ENCODE peak calls at places on chromosomes 11 and 22, in four cellular contexts. E, X, U and T are unnamed samples.

GRCh38 chr11:22860241-22860640 is at the start of gene CCDC179:
- DNase-seq in E (no peak), X (no peak), U (no peak), T (no peak)

GRCh38 chr11:3177931-3178330 is 12.8 kb upstream of the OSBPL5 start:
- DNase-seq in E (no peak), X (no peak), U (peak; percentile 68), T (no peak)

GRCh38 chr11:103091024-103091423 is 936 bp downstream of the DCUN1D5 start:
- DNase-seq in E (peak; percentile 61), X (peak; percentile 14), U (peak; percentile 54), T (peak; percentile 16)

GRCh38 chr11:60908803-60909202 is 2.4 kb upstream of the PRPF19 start:
- DNase-seq in E (no peak), X (no peak), U (no peak), T (no peak)

GRCh38 chr11:62805991-62806441 is 776 bp upstream of the NXF1 start:
- DNase-seq in E (peak; percentile 47), X (no peak), U (peak; percentile 45), T (peak; percentile 60)

GRCh38 chr11:23236846-23237550 is 376.7 kb upstream of the CCDC179 start:
- DNase-seq in E (no peak), X (no peak), U (peak; percentile 67), T (no peak)

GRCh38 chr11:126465573-126466287 is 110.2 kb downstream of the ST3GAL4 start:
- DNase-seq in E (no peak), X (no peak), U (peak; percentile 40), T (no peak)

GRCh38 chr11:69295995-69296889 is 2.3 kb downstream of the MYEOV start:
- DNase-seq in E (no peak), X (peak; percentile 63), U (peak; percentile 92), T (no peak)

GRCh38 chr11:125626381-125626950 is 1.5 kb downstream of the CHEK1 start:
- DNase-seq in E (peak; percentile 93), X (no peak), U (peak; percentile 72), T (no peak)

GRCh38 chr22:50035976-50036375 is 22.1 kb downstream of the TTLL8 start:
- DNase-seq in E (no peak), X (no peak), U (no peak), T (no peak)

GRCh38 chr11:112400615-112401014 is 140.0 kb upstream of the PLET1 start:
- DNase-seq in E (no peak), X (no peak), U (no peak), T (no peak)

GRCh38 chr11:79456501-79456900 is 15.7 kb upstream of the TENM4 start:
- DNase-seq in E (no peak), X (no peak), U (no peak), T (no peak)

GRCh38 chr11:11946180-11946579 is 62.2 kb downstream of the DKK3 start:
- DNase-seq in E (no peak), X (no peak), U (peak; percentile 79), T (no peak)

GRCh38 chr11:11947825-11948224 is 60.6 kb downstream of the DKK3 start:
- DNase-seq in E (no peak), X (no peak), U (no peak), T (no peak)

GRCh38 chr11:11946878-11947277 is 61.5 kb downstream of the DKK3 start:
- DNase-seq in E (no peak), X (no peak), U (no peak), T (no peak)

GRCh38 chr11:11942668-11943067 is 65.8 kb downstream of the DKK3 start:
- DNase-seq in E (no peak), X (no peak), U (no peak), T (no peak)

GRCh38 chr11:11944444-11944843 is 64.0 kb downstream of the DKK3 start:
- DNase-seq in E (no peak), X (no peak), U (peak; percentile 16), T (no peak)
- TF ChIP-seq EZH2phosphoT487 in E (no peak), X (no peak), U (no peak), T (no peak)

DNA sequence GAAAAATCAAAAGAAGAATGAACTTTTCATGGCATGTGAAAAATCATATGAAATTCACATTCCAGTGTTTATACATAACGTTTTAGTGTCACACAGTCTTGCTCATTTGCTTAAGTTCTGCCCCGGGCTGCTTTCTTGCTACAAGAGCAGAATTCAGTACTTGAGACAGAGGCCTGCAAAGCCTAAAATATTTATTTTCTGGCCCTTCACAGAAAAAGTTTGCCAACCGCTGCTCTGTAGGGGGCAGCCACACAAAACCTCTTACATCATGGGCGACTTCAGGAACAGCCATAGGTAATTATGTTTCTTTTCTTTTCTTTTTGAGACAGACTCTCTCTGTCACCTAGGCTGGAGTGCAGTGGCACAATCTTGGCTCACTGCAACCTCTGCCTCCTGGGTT is 1.0 kb upstream of the ATG2A start:
- DNase-seq in E (peak; percentile 43), X (peak; percentile 67), U (peak; percentile 89), T (peak; percentile 33)
- TF ChIP-seq EZH2phosphoT487 in E (no peak), X (no peak), U (no peak), T (no peak)

GRCh38 chr22:43238526-43239006 is 51.6 kb upstream of the TTLL12 start:
- DNase-seq in E (no peak), X (no peak), U (no peak), T (no peak)
- TF ChIP-seq EZH2phosphoT487 in E (no peak), X (no peak), U (no peak), T (no peak)

DNA sequence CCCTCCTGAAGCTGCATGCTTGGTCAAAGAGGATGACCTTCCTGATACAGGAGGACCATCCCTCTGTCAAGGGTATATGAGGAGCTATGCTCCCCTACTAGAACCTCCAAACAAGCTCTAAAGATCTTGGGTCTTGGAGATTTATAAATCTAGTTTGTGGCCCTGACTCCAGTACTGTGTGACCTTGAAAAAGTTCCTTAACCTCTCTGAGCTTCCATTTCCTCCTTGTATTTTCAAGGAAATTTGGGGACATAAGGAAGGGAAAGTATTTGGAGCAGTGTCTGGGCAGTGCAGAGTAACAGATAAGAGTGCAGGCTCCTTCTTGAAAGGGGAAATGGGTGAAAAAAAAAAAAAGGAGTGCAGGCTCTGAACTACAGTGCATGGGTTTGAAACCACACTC is 45.9 kb downstream of the CHRDL2 start:
- DNase-seq in E (no peak), X (no peak), U (no peak), T (no peak)
- TF ChIP-seq EZH2phosphoT487 in E (no peak), X (no peak), U (no peak), T (no peak)

GRCh38 chr22:39317084-39317755 is 2.2 kb downstream of the RPL3 start:
- DNase-seq in E (no peak), X (no peak), U (peak; percentile 55), T (no peak)
- TF ChIP-seq EZH2phosphoT487 in E (no peak), X (no peak), U (no peak), T (no peak)

GRCh38 chr22:45692549-45692948 is 20.9 kb downstream of the ATXN10 start:
- DNase-seq in E (no peak), X (no peak), U (peak; percentile 55), T (no peak)

GRCh38 chr22:45696227-45696626 is 24.6 kb downstream of the ATXN10 start:
- DNase-seq in E (no peak), X (no peak), U (no peak), T (no peak)
- TF ChIP-seq EZH2phosphoT487 in E (no peak), X (no peak), U (no peak), T (no peak)

DNA sequence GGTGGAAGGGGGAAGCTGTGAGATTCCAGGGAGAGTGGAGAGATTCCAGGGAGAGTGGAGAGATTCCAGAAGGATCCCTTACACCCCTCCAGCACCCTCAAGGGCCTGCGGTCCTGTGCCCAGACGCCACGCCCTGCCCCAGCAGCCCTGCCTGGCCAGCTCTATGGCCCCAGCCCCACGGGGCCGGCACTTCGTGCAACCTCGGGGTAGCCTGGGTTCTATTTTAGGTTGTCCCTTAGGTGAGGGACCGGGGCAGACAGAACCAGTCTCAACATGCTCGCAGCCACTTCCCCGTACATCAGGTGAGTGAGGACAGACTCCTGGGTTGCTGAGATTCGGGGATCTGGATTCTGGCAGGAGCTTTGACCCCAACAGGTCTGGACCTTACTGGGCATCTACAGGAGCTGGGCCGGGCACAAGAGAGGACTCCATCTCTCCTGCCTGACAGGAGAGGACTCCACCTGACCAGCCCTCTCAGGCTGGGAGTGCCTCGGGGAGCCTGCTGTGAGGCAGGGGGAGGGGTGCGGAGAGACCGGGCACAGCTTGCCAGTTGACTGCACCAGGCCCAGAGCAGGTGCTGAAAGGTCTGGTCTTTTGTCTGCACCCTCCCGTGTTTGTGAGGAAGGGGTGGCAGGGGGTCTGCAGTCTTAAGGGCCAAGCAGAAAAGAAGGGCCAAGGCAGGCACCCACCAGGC is 8.5 kb upstream of the ADORA2A start:
- DNase-seq in E (no peak), X (no peak), U (no peak), T (no peak)
- TF ChIP-seq EZH2phosphoT487 in E (no peak), X (no peak), U (no peak), T (no peak)